ENCODE peak calls at places on chromosomes 13 and 19, in seven cellular contexts. H is activated T-cell treated with anti-CD3 and anti-CD28 coated beads for 48 hours; I is activated CD4-positive, alpha-beta T cell treated with anti-CD3 and anti-CD28 coated beads, Interleukin-2, amount 50 U/mL, for 48 hours; C is brain microvascular endothelial cell; D is astrocyte of the spinal cord; A is iris pigment epithelial cell; V is NAMALWA. S is an unnamed sample.

GRCh38 chr19:41599175-41599966 is 23.4 kb downstream of the CEACAM21 start:
- DNase-seq in H (no peak), I (no peak), C (no peak), D (no peak), A (no peak), V (no peak), S (no peak)

GRCh38 chr19:6484251-6484650 is 2.7 kb upstream of the DENND1C start:
- DNase-seq in H (no peak), I (no peak), C (no peak), D (no peak), A (no peak), V (no peak), S (no peak)

GRCh38 chr19:48867922-48868195 is 558 bp downstream of the PLEKHA4 start:
- DNase-seq in H (no peak), I (no peak), C (no peak), D (no peak), A (no peak), V (no peak), S (peak; percentile 58)

GRCh38 chr13:113970810-113971470 is 2.9 kb downstream of the C13orf46 start:
- DNase-seq in H (no peak), I (no peak), C (no peak), D (peak; percentile 24), A (peak; percentile 62), V (no peak), S (peak; percentile 9)

GRCh38 chr13:31263346-31263745 is 63.6 kb downstream of the B3GLCT start:
- DNase-seq in H (no peak), I (no peak), C (no peak), D (no peak), A (no peak), V (no peak), S (no peak)

GRCh38 chr19:55189424-55189823 is 9.3 kb upstream of the SYT5 start:
- DNase-seq in H (no peak), I (no peak), C (peak; percentile 96), D (peak; percentile 91), A (peak; percentile 97), V (no peak), S (no peak)

GRCh38 chr19:10286803-10287737 is at the start of gene ICAM4:
- DNase-seq in H (no peak), I (peak; percentile 58), C (no peak), D (no peak), A (peak; percentile 70), V (no peak), S (peak; percentile 62)

GRCh38 chr19:18596752-18597157 is 8.2 kb downstream of the REX1BD start:
- DNase-seq in H (no peak), I (no peak), C (no peak), D (no peak), A (peak; percentile 37), V (no peak), S (peak; percentile 75)

GRCh38 chr19:13748169-13748884 is 16.0 kb upstream of the MRI1 start:
- DNase-seq in H (no peak), I (peak; percentile 13), C (peak; percentile 42), D (peak; percentile 45), A (peak; percentile 67), V (no peak), S (peak; percentile 42)

GRCh38 chr19:10836478-10837325 is 690 bp upstream of the TMED1 start:
- DNase-seq in H (peak; percentile 82), I (peak; percentile 83), C (no peak), D (no peak), A (peak; percentile 76), V (no peak), S (peak; percentile 86)

GRCh38 chr19:5990289-5990797 is 12.4 kb upstream of the RANBP3 start:
- DNase-seq in H (no peak), I (no peak), C (no peak), D (no peak), A (no peak), V (peak; percentile 35), S (no peak)

GRCh38 chr13:42102961-42103688 is 54.7 kb downstream of the DGKH start:
- DNase-seq in H (no peak), I (no peak), C (no peak), D (peak; percentile 58), A (peak; percentile 32), V (no peak), S (no peak)

GRCh38 chr13:73757471-73758233 is 376.6 kb downstream of the KLF12 start:
- DNase-seq in H (no peak), I (no peak), C (no peak), D (no peak), A (no peak), V (no peak), S (no peak)

GRCh38 chr13:114099191-114099590 is 33.2 kb downstream of the RASA3 start:
- DNase-seq in H (no peak), I (no peak), C (peak; percentile 94), D (peak; percentile 96), A (peak; percentile 94), V (no peak), S (peak; percentile 65)

GRCh38 chr19:3707868-3708206 is 347 bp upstream of the TJP3 start:
- DNase-seq in H (no peak), I (no peak), C (no peak), D (no peak), A (no peak), V (no peak), S (no peak)

GRCh38 chr19:34217952-34218817 is 36.2 kb upstream of the GARRE1 start:
- DNase-seq in H (peak; percentile 60), I (peak; percentile 59), C (peak; percentile 98), D (peak; percentile 98), A (peak; percentile 99), V (peak; percentile 90), S (no peak)

S was measured in ovary.